ENCODE peak calls at places on chromosomes 11 and 22, in four cellular contexts. F is fibroblast of pulmonary artery, N is fibroblast of the conjunctiva, Q is dermis blood vessel endothelial cell. S is an unnamed sample.

GRCh38 chr22:32920032-32920628 is 118.6 kb downstream of the TIMP3 start:
- DNase-seq in F (peak), N (peak), Q (no peak), S (no peak)

GRCh38 chr11:94557992-94558391 is 9.2 kb upstream of the PIWIL4 start:
- DNase-seq in F (no peak), N (no peak), Q (no peak), S (no peak)

GRCh38 chr22:24728790-24729637 is 45.5 kb downstream of the PIWIL3 start:
- DNase-seq in F (peak), N (no peak), Q (peak), S (no peak)

GRCh38 chr11:80007616-80008015 is 566.8 kb upstream of the TENM4 start:
- DNase-seq in F (no peak), N (no peak), Q (no peak), S (no peak)

GRCh38 chr22:43944670-43945430 is 10.4 kb upstream of the SAMM50 start:
- DNase-seq in F (no peak), N (no peak), Q (no peak), S (no peak)

GRCh38 chr11:1538153-1538552 is 33.9 kb downstream of the DUSP8 start:
- DNase-seq in F (no peak), N (no peak), Q (no peak), S (no peak)

GRCh38 chr22:20509344-20510047 is 2.1 kb downstream of the MED15 start:
- DNase-seq in F (peak), N (peak), Q (peak), S (no peak)

GRCh38 chr11:117016246-117016645 is 82.0 kb downstream of the SIK3 start:
- DNase-seq in F (no peak), N (no peak), Q (no peak), S (no peak)

GRCh38 chr11:126378763-126379162 is 23.3 kb downstream of the ST3GAL4 start:
- DNase-seq in F (peak), N (no peak), Q (peak), S (no peak)

GRCh38 chr11:69357458-69358397 is 63.8 kb downstream of the MYEOV start:
- DNase-seq in F (no peak), N (no peak), Q (no peak), S (peak)

GRCh38 chr11:12901272-12901671 is 107.8 kb upstream of the RASSF10 start:
- DNase-seq in F (peak), N (no peak), Q (no peak), S (no peak)

GRCh38 chr11:61567286-61568061 is 13.4 kb downstream of the SYT7 start:
- DNase-seq in F (peak), N (peak), Q (peak), S (no peak)

GRCh38 chr11:16356057-16356750 is at the start of gene SOX6:
- DNase-seq in F (peak), N (no peak), Q (no peak), S (no peak)

GRCh38 chr11:133968300-133968699 is 11.5 kb upstream of the IGSF9B start:
- DNase-seq in F (no peak), N (no peak), Q (no peak), S (no peak)

GRCh38 chr11:132312616-132313210 is 942.3 kb downstream of the NTM start:
- DNase-seq in F (peak), N (peak), Q (no peak), S (no peak)

GRCh38 chr11:64720640-64721358 is 2.2 kb downstream of the NRXN2 start:
- DNase-seq in F (no peak), N (no peak), Q (no peak), S (no peak)

GRCh38 chr11:60786811-60787567 is 1.9 kb downstream of the MS4A10 start:
- DNase-seq in F (peak), N (no peak), Q (peak), S (no peak)

GRCh38 chr22:20551805-20552449 is 44.5 kb downstream of the MED15 start:
- DNase-seq in F (peak), N (no peak), Q (peak), S (no peak)

GRCh38 chr11:97990162-97990920 is 1030.4 kb upstream of the CNTN5 start:
- DNase-seq in F (peak), N (no peak), Q (no peak), S (no peak)

GRCh38 chr11:71062199-71062598 is 190.2 kb downstream of the SHANK2 start:
- DNase-seq in F (no peak), N (no peak), Q (no peak), S (no peak)

GRCh38 chr11:14500181-14500651 is 605 bp upstream of the COPB1 start:
- DNase-seq in F (peak), N (peak), Q (peak), S (no peak)

GRCh38 chr11:12075822-12076821 is 34.3 kb upstream of the MICAL2 start:
- DNase-seq in F (peak), N (peak), Q (no peak), S (peak)

GRCh38 chr11:127521413-127521812 is 520.8 kb upstream of the KIRREL3 start:
- DNase-seq in F (no peak), N (no peak), Q (no peak), S (no peak)

GRCh38 chr11:66365166-66365565 is 6.4 kb downstream of the SLC29A2 start:
- DNase-seq in F (no peak), N (no peak), Q (no peak), S (no peak)

GRCh38 chr11:108177570-108177969 is 44.9 kb downstream of the NPAT start:
- DNase-seq in F (no peak), N (no peak), Q (no peak), S (no peak)

GRCh38 chr22:48210812-48211211 is 1448.4 kb downstream of the TBC1D22A start:
- DNase-seq in F (no peak), N (no peak), Q (no peak), S (no peak)

GRCh38 chr22:36767035-36767775 is 8.7 kb downstream of the IFT27 start:
- DNase-seq in F (no peak), N (no peak), Q (no peak), S (peak)

GRCh38 chr22:27242917-27243589 is 558.5 kb downstream of the MN1 start:
- DNase-seq in F (peak), N (no peak), Q (no peak), S (no peak)

GRCh38 chr22:42994917-42995562 is 19.9 kb downstream of the PACSIN2 start:
- DNase-seq in F (peak), N (peak), Q (peak), S (no peak)

GRCh38 chr11:99589771-99590170 is 569.0 kb downstream of the CNTN5 start:
- DNase-seq in F (no peak), N (no peak), Q (no peak), S (no peak)

GRCh38 chr11:108880510-108880909 is 215.6 kb downstream of the DDX10 start:
- DNase-seq in F (no peak), N (no peak), Q (peak), S (no peak)

GRCh38 chr11:35802672-35803071 is 140.1 kb downstream of the TRIM44 start:
- DNase-seq in F (no peak), N (no peak), Q (no peak), S (no peak)

GRCh38 chr22:27998511-27999410 is 79.7 kb upstream of the PITPNB start:
- DNase-seq in F (no peak), N (no peak), Q (no peak), S (no peak)

GRCh38 chr22:41699264-41700104 is at the start of gene MEI1:
- DNase-seq in F (peak), N (peak), Q (peak), S (no peak)

GRCh38 chr11:76567261-76567660 is 103.3 kb downstream of the LRRC32 start:
- DNase-seq in F (no peak), N (no peak), Q (no peak), S (no peak)

GRCh38 chr11:120273432-120273831 is 33.5 kb downstream of the POU2F3 start:
- DNase-seq in F (peak), N (no peak), Q (no peak), S (no peak)

GRCh38 chr11:61172353-61172752 is 11.1 kb upstream of the VPS37C start:
- DNase-seq in F (no peak), N (no peak), Q (no peak), S (no peak)

GRCh38 chr11:108592591-108593213 is 866 bp downstream of the EXPH5 start:
- DNase-seq in F (no peak), N (no peak), Q (no peak), S (no peak)

S was measured in vagina.